ENCODE peak calls at places on chromosomes 5 and 9, in six cellular contexts. T is left cardiac atrium; X is mesendoderm; V is mesothelial cell of epicardium; H is naive thymus-derived CD4-positive, alpha-beta T cell; F is H54. R is an unnamed sample.

GRCh38 chr9:27791311-27791710 is 218.0 kb upstream of the C9orf72 start:
- DNase-seq in T (no peak), X (peak), V (no peak), H (no peak), F (peak), R (no peak)

GRCh38 chr5:119280380-119280779 is 75.4 kb upstream of the TNFAIP8 start:
- DNase-seq in T (no peak), X (peak), V (no peak), H (no peak), F (no peak), R (no peak)

GRCh38 chr5:58335518-58335917 is 124.4 kb downstream of the PLK2 start:
- DNase-seq in T (no peak), X (peak), V (no peak), H (no peak), F (no peak), R (no peak)

GRCh38 chr9:137588311-137588710 is 2.0 kb downstream of the ZMYND19 start:
- DNase-seq in T (no peak), X (no peak), V (no peak), H (no peak), F (no peak), R (no peak)

GRCh38 chr9:131394464-131395026 is 659 bp downstream of the PRRC2B start:
- DNase-seq in T (peak), X (no peak), V (peak), H (peak), F (no peak), R (no peak)

GRCh38 chr5:37208883-37209808 is 40.0 kb downstream of the CPLANE1 start:
- DNase-seq in T (peak), X (no peak), V (no peak), H (no peak), F (no peak), R (no peak)

GRCh38 chr9:114287001-114287762 is 35.7 kb upstream of the ORM1 start:
- DNase-seq in T (peak), X (no peak), V (peak), H (no peak), F (no peak), R (no peak)

GRCh38 chr9:120177121-120177520 is 402.8 kb downstream of the CDK5RAP2 start:
- DNase-seq in T (no peak), X (no peak), V (no peak), H (no peak), F (no peak), R (no peak)

GRCh38 chr9:92669527-92669889 is 423 bp downstream of the IPPK start:
- DNase-seq in T (peak), X (no peak), V (no peak), H (peak), F (no peak), R (no peak)

GRCh38 chr9:123440256-123440655 is 84.3 kb downstream of the CRB2 start:
- DNase-seq in T (no peak), X (no peak), V (no peak), H (peak), F (no peak), R (no peak)

GRCh38 chr5:55868846-55869245 is 17.7 kb downstream of the IL31RA start:
- DNase-seq in T (peak), X (no peak), V (no peak), H (peak), F (peak), R (no peak)

GRCh38 chr5:6411141-6411540 is 32.8 kb upstream of the MED10 start:
- DNase-seq in T (no peak), X (no peak), V (no peak), H (no peak), F (no peak), R (no peak)

GRCh38 chr9:4923580-4924544 is 61.2 kb upstream of the JAK2 start:
- DNase-seq in T (no peak), X (peak), V (no peak), H (no peak), F (no peak), R (no peak)

GRCh38 chr9:135729480-135729879 is 27.5 kb downstream of the KCNT1 start:
- DNase-seq in T (no peak), X (no peak), V (no peak), H (no peak), F (no peak), R (no peak)

GRCh38 chr9:1042466-1042865 is 7.7 kb upstream of the DMRT2 start:
- DNase-seq in T (no peak), X (peak), V (peak), H (peak), F (no peak), R (no peak)

GRCh38 chr5:115838885-115839518 is 2.4 kb downstream of the ATG12 start:
- DNase-seq in T (no peak), X (peak), V (no peak), H (no peak), F (no peak), R (no peak)

GRCh38 chr5:64794053-64794770 is 25.5 kb downstream of the CWC27 start:
- DNase-seq in T (no peak), X (no peak), V (no peak), H (no peak), F (no peak), R (no peak)

GRCh38 chr5:109750407-109750806 is 60.7 kb downstream of the MAN2A1 start:
- DNase-seq in T (no peak), X (no peak), V (no peak), H (no peak), F (no peak), R (no peak)

GRCh38 chr5:132269635-132270344 is 12.3 kb downstream of the PDLIM4 start:
- DNase-seq in T (no peak), X (no peak), V (no peak), H (peak), F (no peak), R (no peak)

GRCh38 chr5:91419571-91420537 is 36.7 kb upstream of the ARRDC3 start:
- DNase-seq in T (peak), X (peak), V (peak), H (peak), F (no peak), R (peak)

GRCh38 chr5:159658266-159658665 is 258.0 kb upstream of the ADRA1B start:
- DNase-seq in T (no peak), X (no peak), V (no peak), H (no peak), F (no peak), R (no peak)

GRCh38 chr5:1488882-1489680 is 34.7 kb downstream of the LPCAT1 start:
- DNase-seq in T (no peak), X (no peak), V (no peak), H (no peak), F (peak), R (no peak)

GRCh38 chr5:53359906-53360305 is 120.5 kb upstream of the FST start:
- DNase-seq in T (no peak), X (no peak), V (no peak), H (no peak), F (no peak), R (no peak)

GRCh38 chr5:157400741-157401140 is 59.3 kb upstream of the NIPAL4 start:
- DNase-seq in T (no peak), X (no peak), V (no peak), H (no peak), F (no peak), R (no peak)

GRCh38 chr5:133527311-133527710 is 85.0 kb downstream of the FSTL4 start:
- DNase-seq in T (no peak), X (no peak), V (no peak), H (no peak), F (no peak), R (no peak)

GRCh38 chr9:114334490-114334889 is 4.8 kb downstream of the ORM2 start:
- DNase-seq in T (no peak), X (no peak), V (no peak), H (no peak), F (no peak), R (no peak)

GRCh38 chr5:109352475-109352874 is 57.3 kb downstream of the PJA2 start:
- DNase-seq in T (no peak), X (no peak), V (no peak), H (no peak), F (no peak), R (no peak)

GRCh38 chr9:131701789-131702337 is 38.0 kb downstream of the RAPGEF1 start:
- DNase-seq in T (no peak), X (peak), V (no peak), H (no peak), F (no peak), R (no peak)

GRCh38 chr9:135650408-135650807 is 11.1 kb upstream of the GLT6D1 start:
- DNase-seq in T (no peak), X (no peak), V (no peak), H (no peak), F (no peak), R (no peak)